ENCODE peak calls at places on chromosomes 2 and 18, in nine cellular contexts. D is K562, S is HepG2, P is SK-N-SH, N is sigmoid colon, R is A549, F is stomach, L is transverse colon, A is tibial nerve. H is an unnamed sample.

GRCh38 chr2:239607795-239608171 is 207.0 kb upstream of the HDAC4 start:
- DNase-seq in S (no peak), N (peak), D (no peak), A (no peak), L (no peak), F (no peak), R (no peak), P (no peak), H (peak)

GRCh38 chr2:190843874-190844699 is 36.5 kb upstream of the GLS start:
- DNase-seq in N (no peak), A (no peak), R (peak), D (no peak), L (no peak), P (no peak), S (peak), F (no peak), H (no peak)

GRCh38 chr2:61176755-61177726 is 15.1 kb downstream of the C2orf74 start:
- DNase-seq in R (peak), F (peak), A (peak), N (peak), S (peak), D (peak), L (peak), P (peak), H (peak)

GRCh38 chr2:236661064-236661761 is 91.6 kb downstream of the ACKR3 start:
- DNase-seq in D (no peak), R (peak), P (no peak), S (no peak), L (no peak), A (peak), N (no peak), F (no peak), H (no peak)

GRCh38 chr18:67590571-67591141 is 74.1 kb upstream of the DSEL start:
- DNase-seq in R (no peak), D (no peak), L (no peak), P (no peak), F (no peak), N (no peak), S (no peak), A (no peak), H (no peak)

GRCh38 chr2:167140767-167141166 is 252.5 kb downstream of the XIRP2 start:
- DNase-seq in F (no peak), A (peak), P (no peak), N (no peak), S (peak), L (no peak), R (peak), D (no peak), H (no peak)

GRCh38 chr2:2800001-2800400 is 468.9 kb upstream of the MYT1L start:
- DNase-seq in S (no peak), R (no peak), A (no peak), D (no peak), F (no peak), P (no peak), L (no peak), N (no peak), H (no peak)

GRCh38 chr18:48342125-48342524 is 67.1 kb downstream of the ZBTB7C start:
- DNase-seq in R (no peak), A (no peak), P (peak), D (no peak), N (no peak), L (no peak), S (no peak), F (no peak), H (no peak)

GRCh38 chr18:23689031-23689615 is at the start of gene LAMA3:
- DNase-seq in L (peak), A (no peak), S (no peak), N (peak), F (peak), P (peak), D (no peak), R (peak), H (peak)

GRCh38 chr2:164243315-164243714 is 378.0 kb downstream of the GRB14 start:
- DNase-seq in D (no peak), L (no peak), N (no peak), P (no peak), A (no peak), F (no peak), S (no peak), R (no peak), H (no peak)

GRCh38 chr18:8069708-8070107 is 502.6 kb downstream of the PTPRM start:
- DNase-seq in S (no peak), N (no peak), R (no peak), D (no peak), L (no peak), A (no peak), P (no peak), F (no peak), H (no peak)

GRCh38 chr18:49335677-49336076 is 124.8 kb downstream of the DYM start:
- DNase-seq in D (no peak), A (no peak), P (no peak), F (no peak), R (peak), S (peak), L (no peak), N (no peak), H (no peak)

GRCh38 chr18:9730786-9731185 is 22.7 kb downstream of the RAB31 start:
- DNase-seq in D (no peak), S (no peak), F (no peak), N (no peak), P (no peak), R (no peak), A (no peak), L (no peak), H (no peak)

GRCh38 chr2:201907128-201907886 is 101.0 kb downstream of the CDK15 start:
- DNase-seq in S (no peak), A (no peak), N (no peak), R (no peak), P (no peak), L (no peak), F (no peak), D (peak), H (no peak)

GRCh38 chr2:145530653-145531052 is 1010.7 kb upstream of the ZEB2 start:
- DNase-seq in L (no peak), P (no peak), A (no peak), F (no peak), R (no peak), N (no peak), D (no peak), S (no peak), H (no peak)

GRCh38 chr2:196259507-196260481 is 88.4 kb upstream of the STK17B start:
- DNase-seq in P (no peak), N (no peak), F (no peak), L (no peak), D (peak), S (peak), R (peak), A (no peak), H (no peak)

GRCh38 chr2:24121469-24121868 is 1.7 kb downstream of the PFN4 start:
- DNase-seq in F (no peak), S (no peak), R (no peak), N (no peak), P (no peak), D (no peak), L (no peak), A (no peak), H (no peak)

GRCh38 chr2:25303517-25304338 is 38.0 kb downstream of the DNMT3A start:
- DNase-seq in N (no peak), R (no peak), S (no peak), F (no peak), P (no peak), D (no peak), L (no peak), A (no peak), H (no peak)

GRCh38 chr2:108786008-108786353 is 590 bp upstream of the CCDC138 start:
- DNase-seq in A (no peak), D (no peak), P (no peak), L (no peak), R (no peak), F (no peak), S (no peak), N (no peak), H (no peak)

GRCh38 chr2:156366747-156367146 is 34.2 kb upstream of the NR4A2 start:
- DNase-seq in L (no peak), S (no peak), R (peak), D (no peak), F (no peak), P (no peak), A (no peak), N (no peak), H (no peak)

GRCh38 chr18:31557446-31557845 is 34.2 kb upstream of the TTR start:
- DNase-seq in D (no peak), P (no peak), A (no peak), S (no peak), N (no peak), L (no peak), F (no peak), R (no peak), H (no peak)

GRCh38 chr2:105168543-105168942 is 73.0 kb upstream of the GPR45 start:
- DNase-seq in F (no peak), D (no peak), S (no peak), P (no peak), N (no peak), A (no peak), R (no peak), L (no peak), H (no peak)

GRCh38 chr2:134398300-134398699 is 144.4 kb downstream of the MGAT5 start:
- DNase-seq in A (no peak), L (no peak), N (no peak), R (no peak), D (no peak), P (no peak), F (no peak), S (no peak), H (no peak)

GRCh38 chr18:59996370-59996966 is 96.7 kb downstream of the PMAIP1 start:
- DNase-seq in A (peak), P (peak), L (peak), S (peak), R (peak), D (peak), N (no peak), F (peak), H (no peak)

GRCh38 chr2:152651834-152652233 is 65.4 kb downstream of the PRPF40A start:
- DNase-seq in A (no peak), R (no peak), S (no peak), L (no peak), P (no peak), F (no peak), N (no peak), D (no peak), H (no peak)
- TF ChIP-seq EP300 in A (no peak), R (no peak), S (no peak), L (no peak), P (no peak), F (no peak), N (no peak), D (no peak), H (no peak)

GRCh38 chr18:58078889-58079573 is 35.0 kb downstream of the NEDD4L start:
- DNase-seq in L (peak), R (no peak), N (no peak), S (no peak), D (peak), P (no peak), A (no peak), F (peak), H (peak)
- TF ChIP-seq EP300 in L (peak), R (no peak), N (no peak), S (no peak), D (peak), P (no peak), A (no peak), F (no peak), H (no peak)

GRCh38 chr2:233936089-233936488 is 18.9 kb downstream of the TRPM8 start:
- DNase-seq in R (no peak), A (no peak), L (no peak), F (no peak), P (no peak), N (no peak), S (no peak), D (no peak), H (no peak)

GRCh38 chr2:233935426-233935825 is 18.3 kb downstream of the TRPM8 start:
- DNase-seq in L (no peak), P (no peak), R (no peak), S (no peak), D (no peak), N (no peak), F (no peak), A (no peak), H (no peak)

GRCh38 chr2:233942731-233943130 is 25.6 kb downstream of the TRPM8 start:
- DNase-seq in P (no peak), R (no peak), D (no peak), F (no peak), A (no peak), L (no peak), N (no peak), S (no peak), H (no peak)

GRCh38 chr2:233940376-233941276 is 23.5 kb downstream of the TRPM8 start:
- DNase-seq in S (no peak), L (no peak), A (no peak), D (no peak), R (no peak), F (no peak), N (no peak), P (no peak), H (no peak)

DNA sequence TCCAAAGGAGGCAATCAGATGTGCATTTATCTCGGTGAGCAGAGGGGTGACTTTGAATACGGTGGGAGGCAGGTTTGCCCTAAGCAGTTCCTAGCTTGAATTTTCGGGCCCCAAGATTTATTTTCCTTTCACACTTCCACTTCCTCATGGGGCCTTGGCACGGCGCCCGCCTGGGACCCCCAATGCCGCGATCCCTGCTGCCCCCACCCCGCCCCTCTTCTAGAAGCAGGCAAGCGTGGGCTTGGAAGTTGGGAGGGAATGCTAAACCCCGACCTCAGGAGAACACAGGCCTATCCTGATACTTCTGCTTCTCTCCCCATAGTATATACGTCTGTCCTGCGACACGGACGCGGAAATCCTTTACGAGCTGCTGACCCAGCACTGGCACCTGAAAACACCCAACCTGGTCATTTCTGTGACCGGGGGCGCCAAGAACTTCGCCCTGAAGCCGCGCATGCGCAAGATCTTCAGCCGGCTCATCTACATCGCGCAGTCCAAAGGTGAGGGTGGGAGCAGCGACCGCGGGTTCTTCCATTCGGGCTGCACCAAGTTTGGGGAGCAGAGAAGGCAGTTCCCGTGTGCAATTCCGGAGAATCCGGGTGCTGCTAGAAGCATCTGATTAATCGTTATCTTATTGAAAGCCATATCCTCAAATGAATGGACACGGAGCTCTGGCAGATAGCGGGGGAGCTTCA is 21.6 kb downstream of the TRPM8 start:
- DNase-seq in R (no peak), L (no peak), N (no peak), P (peak), D (no peak), F (no peak), S (no peak), A (no peak), H (peak)
- TF ChIP-seq EP300 in R (no peak), L (no peak), N (no peak), P (no peak), D (no peak), F (no peak), S (no peak), A (no peak), H (no peak)

DNA sequence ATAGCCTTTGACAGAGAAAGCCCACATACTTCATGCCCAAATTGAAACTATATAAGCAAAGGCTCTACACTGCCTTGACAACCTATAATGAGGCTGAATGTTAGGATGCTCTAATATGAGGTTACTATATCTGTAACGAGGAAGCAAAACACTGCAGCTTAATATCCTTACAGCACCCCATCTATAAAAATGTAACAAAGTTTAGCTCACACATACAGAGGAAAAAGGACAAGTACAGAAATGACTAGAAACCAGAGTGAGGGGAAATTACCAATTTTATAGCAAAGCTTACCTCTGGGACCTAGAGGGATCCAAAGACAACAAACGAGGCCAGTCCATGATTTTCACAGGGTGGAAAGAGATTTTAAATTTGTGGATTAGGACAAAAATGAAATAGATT is 138.5 kb downstream of the COL4A4 start:
- DNase-seq in S (no peak), N (no peak), D (no peak), A (no peak), P (no peak), R (no peak), F (no peak), L (no peak), H (no peak)
- TF ChIP-seq EP300 in S (no peak), N (no peak), D (no peak), A (no peak), P (no peak), R (no peak), F (no peak), L (no peak), H (no peak)

DNA sequence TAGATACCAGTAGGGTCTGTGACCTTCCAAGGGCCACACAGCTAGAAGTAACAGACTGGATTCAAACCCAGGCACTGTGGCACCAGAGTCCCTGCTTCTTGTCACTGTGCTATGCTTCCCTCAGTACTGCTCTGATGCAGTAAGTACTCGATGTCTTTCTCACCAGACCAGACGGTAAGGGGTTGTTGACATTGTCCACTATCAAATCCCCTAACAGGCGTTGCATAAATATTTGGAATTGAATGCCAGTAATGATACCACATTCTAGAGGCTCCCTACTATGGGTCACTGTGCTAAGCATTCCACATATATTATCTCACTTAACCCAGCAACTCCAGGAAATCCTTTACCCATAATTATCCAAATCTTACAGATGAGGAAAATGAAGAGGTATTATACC is 223.1 kb downstream of the C1D start:
- DNase-seq in N (no peak), F (no peak), D (no peak), P (no peak), S (no peak), A (no peak), R (no peak), L (no peak), H (no peak)
- TF ChIP-seq EP300 in N (no peak), F (no peak), D (no peak), P (no peak), S (no peak), A (no peak), R (no peak), L (no peak), H (no peak)

DNA sequence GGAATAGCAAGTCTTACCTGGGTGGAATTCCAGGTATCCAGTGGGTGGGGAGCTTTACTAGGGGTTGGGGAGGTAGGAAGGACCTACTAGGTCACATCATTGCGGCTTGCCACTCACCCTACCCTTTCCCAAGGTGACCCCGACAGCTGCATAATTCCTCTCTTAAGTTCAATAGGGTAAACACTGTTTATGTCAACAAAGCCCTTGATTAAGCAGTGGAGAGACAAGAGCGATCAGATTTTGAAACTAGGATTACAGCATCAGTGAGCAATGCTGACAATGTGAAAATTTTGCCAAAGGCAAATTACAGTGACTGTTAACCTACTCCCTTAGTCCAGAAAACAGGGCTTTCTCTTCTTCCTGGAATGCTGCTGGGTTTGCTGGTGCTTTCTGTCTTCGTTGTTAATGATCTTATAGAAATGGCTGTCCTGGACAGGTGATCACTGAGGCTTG is 14.5 kb downstream of the SLC19A3 start:
- DNase-seq in F (no peak), L (no peak), D (no peak), R (peak), S (peak), N (no peak), P (no peak), A (no peak), H (no peak)
- TF ChIP-seq EP300 in F (no peak), L (no peak), D (no peak), R (no peak), S (no peak), N (no peak), P (no peak), A (no peak), H (peak)

GRCh38 chr2:53515435-53516332 is 251.9 kb upstream of the CHAC2 start:
- DNase-seq in R (peak), S (no peak), F (no peak), P (no peak), A (no peak), N (no peak), L (no peak), D (no peak), H (no peak)
- TF ChIP-seq EP300 in R (no peak), S (no peak), F (no peak), P (no peak), A (no peak), N (no peak), L (no peak), D (no peak), H (no peak)

GRCh38 chr2:237901932-237902846 is 42.8 kb downstream of the RAMP1 start:
- DNase-seq in A (no peak), S (no peak), F (no peak), R (no peak), D (no peak), L (no peak), N (peak), P (no peak), H (no peak)
- TF ChIP-seq EP300 in A (no peak), S (no peak), F (no peak), R (no peak), D (no peak), L (no peak), N (no peak), P (no peak), H (no peak)

GRCh38 chr2:120763931-120764330 is 28.3 kb downstream of the GLI2 start:
- DNase-seq in D (no peak), F (no peak), R (no peak), A (no peak), L (no peak), P (no peak), S (no peak), N (peak), H (peak)

GRCh38 chr2:120766758-120767351 is 31.2 kb downstream of the GLI2 start:
- DNase-seq in L (no peak), N (peak), P (no peak), S (no peak), D (no peak), A (no peak), R (no peak), F (no peak), H (no peak)

GRCh38 chr2:120765911-120766757 is 30.5 kb downstream of the GLI2 start:
- DNase-seq in A (peak), R (peak), D (no peak), P (peak), L (peak), N (peak), S (no peak), F (peak), H (peak)

GRCh38 chr2:120764434-120764833 is 28.8 kb downstream of the GLI2 start:
- DNase-seq in R (no peak), D (no peak), N (peak), A (no peak), S (no peak), F (no peak), P (no peak), L (no peak), H (no peak)

GRCh38 chr2:120765031-120765910 is 29.6 kb downstream of the GLI2 start:
- DNase-seq in N (peak), R (no peak), A (no peak), D (no peak), F (no peak), S (no peak), L (no peak), P (peak), H (peak)
- TF ChIP-seq EP300 in N (no peak), R (no peak), A (no peak), D (no peak), F (no peak), S (no peak), L (no peak), P (no peak), H (no peak)